ENCODE peak calls at places on chromosomes 2 and 18, in eight cellular contexts. One of them, this sample, is unnamed.

GRCh38 chr2:162232611-162233115 is 10.6 kb downstream of the FAP start:
- DNase-seq in GM23338: no peak
- DNase-seq in kidney: no peak
- DNase-seq in AG09309: no peak
- DNase-seq in WTC11: no peak
- DNase-seq in adrenal gland: no peak
- DNase-seq in HL-60: no peak
- DNase-seq in fibroblast of the aortic adventitia: no peak
- DNase-seq in this sample: no peak

GRCh38 chr2:67994716-67995115 is 68.1 kb downstream of the C1D start:
- DNase-seq in fibroblast of the aortic adventitia: no peak
- DNase-seq in HL-60: no peak
- DNase-seq in adrenal gland: no peak
- DNase-seq in kidney: no peak
- DNase-seq in WTC11: no peak
- DNase-seq in GM23338: no peak
- DNase-seq in AG09309: no peak
- DNase-seq in this sample: no peak

GRCh38 chr2:235165136-235165535 is 213.3 kb downstream of the SH3BP4 start:
- DNase-seq in kidney: no peak
- DNase-seq in AG09309: no peak
- DNase-seq in adrenal gland: no peak
- DNase-seq in WTC11: no peak
- DNase-seq in HL-60: no peak
- DNase-seq in GM23338: no peak
- DNase-seq in fibroblast of the aortic adventitia: no peak
- DNase-seq in this sample: no peak

GRCh38 chr2:80363951-80364350 is 59.4 kb upstream of the LRRTM1 start:
- DNase-seq in HL-60: no peak
- DNase-seq in AG09309: no peak
- DNase-seq in GM23338: no peak
- DNase-seq in fibroblast of the aortic adventitia: no peak
- DNase-seq in kidney: no peak
- DNase-seq in WTC11: no peak
- DNase-seq in adrenal gland: no peak
- DNase-seq in this sample: no peak

GRCh38 chr18:58004317-58004716 is 39.7 kb upstream of the NEDD4L start:
- DNase-seq in adrenal gland: no peak
- DNase-seq in HL-60: no peak
- DNase-seq in AG09309: peak
- DNase-seq in WTC11: no peak
- DNase-seq in fibroblast of the aortic adventitia: peak
- DNase-seq in GM23338: no peak
- DNase-seq in kidney: no peak
- DNase-seq in this sample: no peak

GRCh38 chr2:218347172-218347571 is 9.5 kb upstream of the CATIP start:
- DNase-seq in adrenal gland: no peak
- DNase-seq in kidney: no peak
- DNase-seq in AG09309: no peak
- DNase-seq in GM23338: no peak
- DNase-seq in WTC11: no peak
- DNase-seq in HL-60: no peak
- DNase-seq in fibroblast of the aortic adventitia: no peak
- DNase-seq in this sample: no peak

GRCh38 chr2:65204461-65205230 is 23.0 kb upstream of the ACTR2 start:
- DNase-seq in AG09309: no peak
- DNase-seq in HL-60: peak
- DNase-seq in adrenal gland: no peak
- DNase-seq in GM23338: no peak
- DNase-seq in kidney: no peak
- DNase-seq in WTC11: no peak
- DNase-seq in fibroblast of the aortic adventitia: no peak
- DNase-seq in this sample: no peak

GRCh38 chr2:109382946-109383345 is 230.8 kb downstream of the SEPTIN10 start:
- DNase-seq in kidney: peak
- DNase-seq in WTC11: peak
- DNase-seq in adrenal gland: peak
- DNase-seq in HL-60: no peak
- DNase-seq in GM23338: peak
- DNase-seq in AG09309: peak
- DNase-seq in fibroblast of the aortic adventitia: peak
- DNase-seq in this sample: peak

GRCh38 chr2:127359520-127359919 is 28.3 kb downstream of the MAP3K2 start:
- DNase-seq in fibroblast of the aortic adventitia: no peak
- DNase-seq in HL-60: no peak
- DNase-seq in adrenal gland: no peak
- DNase-seq in WTC11: no peak
- DNase-seq in kidney: no peak
- DNase-seq in GM23338: peak
- DNase-seq in AG09309: no peak
- DNase-seq in this sample: no peak

GRCh38 chr2:173978447-173978846 is 13.3 kb upstream of the SP3 start:
- DNase-seq in HL-60: no peak
- DNase-seq in kidney: no peak
- DNase-seq in fibroblast of the aortic adventitia: no peak
- DNase-seq in WTC11: no peak
- DNase-seq in AG09309: no peak
- DNase-seq in adrenal gland: no peak
- DNase-seq in GM23338: no peak
- DNase-seq in this sample: no peak

GRCh38 chr2:38592951-38593350 is 9.8 kb downstream of the HNRNPLL start:
- DNase-seq in kidney: no peak
- DNase-seq in adrenal gland: no peak
- DNase-seq in fibroblast of the aortic adventitia: no peak
- DNase-seq in GM23338: no peak
- DNase-seq in WTC11: no peak
- DNase-seq in AG09309: no peak
- DNase-seq in HL-60: no peak
- DNase-seq in this sample: no peak

GRCh38 chr2:71466301-71467179 is 13.2 kb downstream of the DYSF start:
- DNase-seq in GM23338: peak
- DNase-seq in fibroblast of the aortic adventitia: no peak
- DNase-seq in AG09309: no peak
- DNase-seq in kidney: peak
- DNase-seq in WTC11: peak
- DNase-seq in adrenal gland: peak
- DNase-seq in HL-60: no peak
- DNase-seq in this sample: no peak

GRCh38 chr18:5068856-5069255 is 128.2 kb downstream of the AKAIN1 start:
- DNase-seq in HL-60: no peak
- DNase-seq in WTC11: no peak
- DNase-seq in adrenal gland: no peak
- DNase-seq in kidney: no peak
- DNase-seq in fibroblast of the aortic adventitia: peak
- DNase-seq in AG09309: no peak
- DNase-seq in GM23338: no peak
- DNase-seq in this sample: no peak

GRCh38 chr18:5075297-5075696 is 121.8 kb downstream of the AKAIN1 start:
- DNase-seq in fibroblast of the aortic adventitia: no peak
- DNase-seq in AG09309: no peak
- DNase-seq in kidney: no peak
- DNase-seq in adrenal gland: no peak
- DNase-seq in WTC11: no peak
- DNase-seq in GM23338: no peak
- DNase-seq in HL-60: no peak
- DNase-seq in this sample: no peak

DNA sequence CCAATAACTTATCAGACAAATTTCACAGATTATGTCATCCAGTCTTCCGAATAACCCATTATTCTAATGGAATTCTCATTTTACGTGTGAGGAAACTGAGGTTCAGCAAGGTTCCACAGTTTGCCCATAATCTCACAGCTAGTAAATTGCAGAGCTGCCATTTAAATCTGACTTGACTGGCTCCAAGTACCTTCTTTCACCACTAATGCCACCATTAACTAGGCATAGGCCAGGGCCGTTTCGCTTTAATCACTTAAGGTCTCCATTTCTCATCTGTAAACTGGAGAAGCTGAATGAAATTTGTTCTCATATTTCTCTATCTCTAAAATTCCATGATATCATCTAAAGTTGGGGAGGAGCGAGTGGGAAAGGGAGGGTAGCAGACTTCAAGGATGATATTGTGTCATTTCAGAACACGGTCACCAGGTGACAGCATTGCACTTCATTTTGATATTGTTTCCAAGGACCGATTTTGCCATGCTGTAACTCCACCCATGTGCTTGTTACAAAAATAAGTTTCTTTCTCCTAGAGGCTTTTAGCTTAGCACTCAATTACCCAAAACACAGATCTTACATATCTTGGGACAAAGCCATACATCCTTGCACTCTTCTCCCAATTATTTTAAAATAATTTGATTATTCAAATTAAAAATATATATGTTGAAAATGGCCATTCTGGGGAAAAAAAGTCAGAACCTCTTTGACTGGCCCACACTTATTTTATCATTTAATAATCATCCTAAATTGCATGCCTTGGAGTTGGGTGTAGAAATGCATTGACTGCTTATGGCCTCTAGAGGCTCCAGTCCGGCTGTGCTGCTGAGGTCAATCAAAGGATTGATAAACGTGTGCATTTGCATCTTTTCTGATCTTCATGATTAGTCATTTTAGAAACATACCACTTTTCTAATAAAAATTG is 123.8 kb downstream of the AKAIN1 start:
- DNase-seq in HL-60: peak
- DNase-seq in fibroblast of the aortic adventitia: peak
- DNase-seq in adrenal gland: peak
- DNase-seq in WTC11: no peak
- DNase-seq in GM23338: peak
- DNase-seq in kidney: no peak
- DNase-seq in AG09309: no peak
- DNase-seq in this sample: no peak
- TF ChIP-seq CTCF in HL-60: peak
- TF ChIP-seq CTCF in fibroblast of the aortic adventitia: peak
- TF ChIP-seq CTCF in adrenal gland: peak
- TF ChIP-seq CTCF in WTC11: no peak
- TF ChIP-seq CTCF in GM23338: peak
- TF ChIP-seq CTCF in kidney: peak
- TF ChIP-seq CTCF in AG09309: peak
- TF ChIP-seq CTCF in this sample: peak

GRCh38 chr2:118061135-118061955 is 26.9 kb upstream of the INSIG2 start:
- DNase-seq in HL-60: peak
- DNase-seq in WTC11: no peak
- DNase-seq in AG09309: peak
- DNase-seq in GM23338: peak
- DNase-seq in fibroblast of the aortic adventitia: peak
- DNase-seq in kidney: no peak
- DNase-seq in adrenal gland: peak
- DNase-seq in this sample: peak
- TF ChIP-seq CTCF in HL-60: peak
- TF ChIP-seq CTCF in WTC11: no peak
- TF ChIP-seq CTCF in AG09309: peak
- TF ChIP-seq CTCF in GM23338: peak
- TF ChIP-seq CTCF in fibroblast of the aortic adventitia: peak
- TF ChIP-seq CTCF in kidney: no peak
- TF ChIP-seq CTCF in adrenal gland: peak
- TF ChIP-seq CTCF in this sample: peak

GRCh38 chr2:230863442-230864121 is 1.2 kb upstream of the ITM2C start:
- DNase-seq in kidney: no peak
- DNase-seq in AG09309: no peak
- DNase-seq in WTC11: no peak
- DNase-seq in adrenal gland: no peak
- DNase-seq in GM23338: no peak
- DNase-seq in fibroblast of the aortic adventitia: no peak
- DNase-seq in HL-60: no peak
- DNase-seq in this sample: no peak

GRCh38 chr2:230865324-230865765 is 603 bp downstream of the ITM2C start:
- DNase-seq in adrenal gland: no peak
- DNase-seq in kidney: no peak
- DNase-seq in fibroblast of the aortic adventitia: no peak
- DNase-seq in HL-60: no peak
- DNase-seq in AG09309: no peak
- DNase-seq in GM23338: peak
- DNase-seq in WTC11: peak
- DNase-seq in this sample: no peak

GRCh38 chr2:230864122-230864604 is 579 bp upstream of the ITM2C start:
- DNase-seq in HL-60: no peak
- DNase-seq in WTC11: no peak
- DNase-seq in kidney: no peak
- DNase-seq in adrenal gland: no peak
- DNase-seq in fibroblast of the aortic adventitia: no peak
- DNase-seq in AG09309: no peak
- DNase-seq in GM23338: no peak
- DNase-seq in this sample: no peak

GRCh38 chr2:230865766-230866703 is 1.3 kb downstream of the ITM2C start:
- DNase-seq in WTC11: peak
- DNase-seq in HL-60: peak
- DNase-seq in adrenal gland: no peak
- DNase-seq in fibroblast of the aortic adventitia: no peak
- DNase-seq in AG09309: no peak
- DNase-seq in kidney: peak
- DNase-seq in GM23338: peak
- DNase-seq in this sample: no peak

DNA sequence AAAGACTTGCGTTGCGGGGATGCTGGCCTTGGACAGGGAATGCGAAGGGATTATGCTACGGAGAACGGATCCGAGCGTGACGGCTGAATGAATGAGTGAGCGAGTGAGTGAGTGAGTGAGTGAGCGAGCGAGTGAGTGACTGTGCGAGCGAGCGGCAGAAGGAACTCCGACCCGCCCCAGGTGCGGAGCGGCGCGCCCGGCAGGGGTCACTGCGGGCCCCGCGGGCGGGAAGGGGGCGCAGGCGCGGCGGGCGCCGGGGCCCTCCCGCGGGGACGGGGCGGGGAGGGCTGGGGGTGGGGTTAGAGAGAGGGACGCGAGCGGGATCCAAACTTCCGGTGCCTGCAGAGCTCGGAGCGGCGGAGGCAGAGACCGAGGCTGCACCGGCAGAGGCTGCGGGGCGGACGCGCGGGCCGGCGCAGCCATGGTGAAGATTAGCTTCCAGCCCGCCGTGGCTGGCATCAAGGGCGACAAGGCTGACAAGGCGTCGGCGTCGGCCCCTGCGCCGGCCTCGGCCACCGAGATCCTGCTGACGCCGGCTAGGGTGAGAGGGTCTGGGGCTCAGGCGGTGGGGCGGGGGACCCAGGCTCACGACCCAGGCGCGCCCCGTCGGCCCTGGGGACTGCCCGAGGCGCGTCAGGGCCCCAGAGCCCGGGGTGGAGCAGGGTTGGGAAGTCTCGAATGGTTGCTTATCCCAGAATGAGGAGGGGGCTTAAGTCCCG is at the start of gene ITM2C:
- DNase-seq in adrenal gland: peak
- DNase-seq in fibroblast of the aortic adventitia: peak
- DNase-seq in HL-60: peak
- DNase-seq in kidney: peak
- DNase-seq in GM23338: peak
- DNase-seq in AG09309: no peak
- DNase-seq in WTC11: peak
- DNase-seq in this sample: peak
- TF ChIP-seq CTCF in adrenal gland: peak
- TF ChIP-seq CTCF in fibroblast of the aortic adventitia: peak
- TF ChIP-seq CTCF in HL-60: no peak
- TF ChIP-seq CTCF in kidney: peak
- TF ChIP-seq CTCF in GM23338: peak
- TF ChIP-seq CTCF in AG09309: peak
- TF ChIP-seq CTCF in WTC11: no peak
- TF ChIP-seq CTCF in this sample: peak

DNA sequence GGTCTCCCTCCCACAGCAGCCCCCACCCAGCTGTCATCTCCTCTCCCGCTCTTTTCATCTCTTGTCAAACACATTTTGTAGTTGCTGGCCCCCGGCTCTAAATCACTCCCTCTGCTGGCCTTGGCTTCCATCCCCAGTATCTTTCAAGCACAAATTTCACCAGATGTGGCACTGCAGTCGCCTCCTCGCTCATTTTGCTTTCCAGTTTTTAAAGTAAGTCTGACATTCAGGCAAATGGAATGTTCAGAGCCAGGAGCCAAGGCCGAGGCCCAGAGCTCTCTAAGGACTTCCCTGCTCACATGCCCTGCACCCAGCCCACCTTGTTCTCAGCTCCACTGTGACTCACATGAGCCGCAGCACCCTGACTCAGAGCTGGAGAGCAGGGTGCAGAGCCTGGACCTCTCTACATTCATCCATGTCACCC is 158.4 kb downstream of the GALNT14 start:
- DNase-seq in HL-60: no peak
- DNase-seq in fibroblast of the aortic adventitia: peak
- DNase-seq in kidney: peak
- DNase-seq in GM23338: peak
- DNase-seq in AG09309: peak
- DNase-seq in adrenal gland: peak
- DNase-seq in WTC11: no peak
- DNase-seq in this sample: peak
- TF ChIP-seq CTCF in HL-60: no peak
- TF ChIP-seq CTCF in fibroblast of the aortic adventitia: peak
- TF ChIP-seq CTCF in kidney: peak
- TF ChIP-seq CTCF in GM23338: peak
- TF ChIP-seq CTCF in AG09309: peak
- TF ChIP-seq CTCF in adrenal gland: peak
- TF ChIP-seq CTCF in WTC11: no peak
- TF ChIP-seq CTCF in this sample: peak